ENCODE peak calls at places on chromosomes 7 and 10, in nine cellular contexts. W is adrenal gland; M is heart right ventricle; I is neural progenitor cell; K is foreskin keratinocyte; V is transverse colon; P is right atrium auricular region; A is effector memory CD4-positive, alpha-beta T cell; B is GM23248. O is an unnamed sample. For H3K27me3 and H3K4me1, the result is how much of the 10 kb centered on the place peaks cover.

GRCh38 chr7:710161-710560 is 16.3 kb upstream of the DNAAF5 start:
- DNase-seq in W (no peak), M (no peak), I (no peak), K (no peak), V (no peak), P (no peak), A (no peak), B (no peak), O (no peak)

GRCh38 chr10:128573936-128574335 is 447.7 kb upstream of the MKI67 start:
- DNase-seq in W (no peak), M (no peak), I (no peak), K (no peak), V (no peak), P (no peak), A (no peak), B (no peak), O (no peak)

GRCh38 chr7:112060625-112061024 is 145.6 kb downstream of the DOCK4 start:
- DNase-seq in W (no peak), M (no peak), I (no peak), K (no peak), V (no peak), P (no peak), A (no peak), B (no peak), O (no peak)

GRCh38 chr7:100827330-100828226 is at the start of gene EPHB4:
- DNase-seq in W (peak), M (peak), I (peak), K (peak), V (peak), P (peak), A (no peak), B (peak), O (peak)

GRCh38 chr7:41058986-41059741 is 643.7 kb downstream of the INHBA start:
- DNase-seq in W (no peak), M (no peak), I (no peak), K (peak), V (no peak), P (no peak), A (no peak), B (peak), O (no peak)

GRCh38 chr10:126387931-126388911 is at the start of gene ADAM12:
- DNase-seq in W (peak), M (peak), I (peak), K (peak), V (peak), P (no peak), A (no peak), B (peak), O (no peak)

GRCh38 chr7:104967595-104967994 is 46.4 kb upstream of the KMT2E start:
- DNase-seq in W (no peak), M (no peak), I (no peak), K (no peak), V (no peak), P (no peak), A (no peak), B (peak), O (no peak)

GRCh38 chr7:131183611-131184119 is 144.0 kb upstream of the MKLN1 start:
- DNase-seq in W (no peak), M (no peak), I (no peak), K (peak), V (peak), P (no peak), A (peak), B (peak), O (no peak)

GRCh38 chr10:48455055-48455391 is 148.5 kb downstream of the MAPK8 start:
- DNase-seq in W (no peak), M (no peak), I (no peak), K (no peak), V (no peak), P (peak), A (no peak), B (no peak), O (no peak)

GRCh38 chr7:142334236-142334635 is 76.4 kb upstream of the PRSS58 start:
- DNase-seq in W (no peak), M (no peak), I (no peak), K (no peak), V (no peak), P (no peak), A (no peak), B (no peak), O (no peak)

GRCh38 chr7:102446387-102447156 is 13.2 kb downstream of the ORAI2 start:
- DNase-seq in W (no peak), M (no peak), I (no peak), K (no peak), V (peak), P (no peak), A (no peak), B (no peak), O (no peak)

GRCh38 chr10:43308986-43309385 is 42.1 kb upstream of the RASGEF1A start:
- DNase-seq in W (peak), M (no peak), I (no peak), K (no peak), V (no peak), P (peak), A (no peak), B (peak), O (peak)

GRCh38 chr10:113303747-113304146 is 249.1 kb upstream of the HABP2 start:
- DNase-seq in W (no peak), M (no peak), I (no peak), K (peak), V (no peak), P (no peak), A (no peak), B (peak), O (no peak)

DNA sequence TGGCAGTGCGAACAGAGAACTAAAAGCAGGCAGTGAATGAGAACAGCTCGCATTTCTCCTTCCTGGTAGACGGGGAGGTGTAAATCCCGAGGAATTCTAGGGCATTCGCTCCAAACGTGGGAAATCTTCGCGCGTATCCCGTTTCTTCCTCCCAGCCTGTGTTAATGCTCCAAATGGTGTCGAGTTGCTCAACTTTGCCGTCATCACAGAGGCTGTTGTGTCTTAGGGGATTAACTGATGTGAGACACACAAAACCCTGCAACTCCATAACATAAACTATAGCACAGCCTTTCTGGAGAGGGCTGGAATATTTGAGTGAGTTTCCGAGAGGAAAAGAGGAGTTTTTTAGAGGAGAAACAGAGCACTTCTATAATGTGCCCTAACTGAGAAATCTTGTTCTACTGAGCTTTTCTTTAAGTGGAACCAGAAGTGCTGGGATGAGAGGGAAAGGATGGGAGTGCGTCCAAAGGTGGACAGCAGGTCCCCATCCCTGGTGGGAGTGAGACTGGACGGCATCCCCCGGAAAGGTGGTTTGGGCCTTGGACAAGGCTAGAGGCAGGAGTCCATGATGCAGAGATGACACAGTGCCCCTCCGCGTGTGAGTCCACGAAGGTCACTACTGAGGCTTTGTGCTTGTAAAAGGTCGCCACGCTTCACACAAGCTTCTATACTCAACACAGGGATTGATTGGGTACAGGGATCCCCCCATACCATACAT is 6.2 kb upstream of the EN2 start:
- DNase-seq in W (no peak), M (no peak), I (peak), K (no peak), V (no peak), P (no peak), A (no peak), B (no peak), O (no peak)
- H3K27me3 ChIP-seq in W (half or more), M (half or more), I (half or more), K (half or more), V (half or more), P (half or more), A (half or more), B (half or more), O (under half)

GRCh38 chr7:22210355-22210754 is 146.6 kb downstream of the RAPGEF5 start:
- DNase-seq in W (no peak), M (no peak), I (no peak), K (peak), V (no peak), P (no peak), A (no peak), B (no peak), O (no peak)
- H3K4me1 ChIP-seq in W (under half), M (under half), I (under half), K (under half), V (under half), P (half or more), A (under half), B (under half), O (under half)

DNA sequence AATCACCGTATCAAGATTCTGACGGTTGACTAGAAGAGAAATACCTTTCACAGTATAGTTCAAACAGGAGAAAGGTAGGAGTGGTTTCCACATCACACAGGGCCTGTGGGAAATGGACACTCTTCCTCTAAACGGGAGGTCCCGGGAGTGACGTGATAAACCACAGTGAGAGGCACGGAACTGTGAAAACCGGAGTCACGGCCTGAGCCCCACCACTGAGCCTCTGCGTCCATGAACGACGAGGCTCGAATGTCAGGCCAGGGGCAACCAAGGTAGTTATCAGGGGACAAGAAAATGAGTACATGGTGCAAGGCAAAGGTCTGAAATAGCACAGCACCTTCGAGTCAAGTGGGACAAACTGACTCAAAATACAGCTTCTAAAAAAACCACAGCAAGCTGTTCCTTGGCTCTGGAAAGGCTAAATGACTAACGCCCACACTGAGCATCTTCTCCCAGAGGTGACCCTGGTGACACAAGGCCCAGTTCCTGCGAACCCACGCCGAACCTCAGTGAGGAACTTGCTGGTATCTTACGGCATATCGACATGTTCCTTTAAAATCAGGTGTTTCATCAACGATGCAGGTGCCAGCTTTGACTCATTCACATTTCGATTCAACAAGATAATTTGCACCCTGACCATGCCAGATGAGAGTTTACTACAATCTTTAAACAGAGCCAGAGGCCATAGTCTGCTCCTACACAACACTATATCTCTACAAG is 99.3 kb downstream of the DIP2C start:
- DNase-seq in W (no peak), M (no peak), I (no peak), K (no peak), V (no peak), P (no peak), A (no peak), B (no peak), O (no peak)
- H3K27me3 ChIP-seq in W (under half), M (under half), I (under half), K (under half), V (under half), P (under half), A (under half), B (under half), O (under half)

GRCh38 chr7:92635538-92635937 is 45.3 kb upstream of the FAM133B start:
- DNase-seq in W (no peak), M (no peak), I (no peak), K (no peak), V (no peak), P (no peak), A (no peak), B (no peak), O (no peak)
- H3K4me1 ChIP-seq in W (under half), M (under half), I (under half), K (under half), V (under half), P (half or more), A (under half), B (half or more), O (under half)

GRCh38 chr10:116809528-116810500 is 39.5 kb upstream of the ENO4 start:
- DNase-seq in W (peak), M (no peak), I (peak), K (peak), V (peak), P (no peak), A (no peak), B (peak), O (peak)

GRCh38 chr10:116810895-116811294 is 38.4 kb upstream of the ENO4 start:
- DNase-seq in W (no peak), M (no peak), I (no peak), K (no peak), V (no peak), P (no peak), A (no peak), B (no peak), O (no peak)

GRCh38 chr10:116811691-116812090 is 37.6 kb upstream of the ENO4 start:
- DNase-seq in W (no peak), M (no peak), I (no peak), K (no peak), V (no peak), P (no peak), A (no peak), B (no peak), O (no peak)

GRCh38 chr10:116802876-116803275 is 46.4 kb upstream of the ENO4 start:
- DNase-seq in W (no peak), M (no peak), I (no peak), K (no peak), V (no peak), P (no peak), A (no peak), B (no peak), O (no peak)

GRCh38 chr10:116808706-116809105 is 40.6 kb upstream of the ENO4 start:
- DNase-seq in W (no peak), M (no peak), I (no peak), K (no peak), V (no peak), P (no peak), A (no peak), B (no peak), O (no peak)
- H3K27me3 ChIP-seq in W (under half), M (under half), I (half or more), K (under half), V (under half), P (under half), A (under half), B (under half), O (under half)

DNA sequence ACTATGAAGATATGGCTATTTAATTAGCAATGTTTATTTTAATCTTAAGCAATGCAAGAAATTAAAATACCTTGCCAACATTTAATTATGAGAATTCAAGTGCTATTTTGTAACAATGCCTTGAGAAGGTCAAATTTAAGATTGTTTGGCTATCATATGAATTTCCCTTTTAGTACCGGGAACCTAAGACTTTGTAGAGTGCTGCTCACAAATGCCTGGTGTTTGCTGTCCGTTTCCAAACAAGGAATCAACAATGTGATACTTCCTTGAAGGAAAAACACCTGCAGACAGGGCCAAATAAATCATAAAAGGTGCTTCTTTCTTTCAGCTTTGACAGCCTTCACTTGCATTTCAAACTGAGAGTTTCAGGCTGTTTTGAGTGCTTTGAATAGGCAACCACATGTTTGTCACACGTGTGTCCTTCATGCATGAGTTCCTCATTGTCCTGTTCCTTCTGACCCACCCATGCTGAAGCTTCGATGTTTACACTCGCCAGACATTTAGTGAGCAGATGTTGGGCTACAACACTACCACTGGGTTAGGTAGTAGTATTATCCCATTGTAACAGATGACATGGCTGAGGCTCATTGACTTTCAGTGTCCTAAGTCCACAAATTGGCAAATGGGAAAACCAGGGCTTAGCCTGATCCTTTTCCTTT is 456.0 kb downstream of the PHTF2 start:
- DNase-seq in W (no peak), M (no peak), I (no peak), K (no peak), V (no peak), P (no peak), A (no peak), B (no peak), O (no peak)
- H3K4me1 ChIP-seq in W (under half), M (under half), I (under half), K (under half), V (under half), P (under half), A (under half), B (under half), O (under half)

GRCh38 chr7:75987026-75987804 is 7.2 kb downstream of the TMEM120A start:
- DNase-seq in W (peak), M (no peak), I (no peak), K (no peak), V (no peak), P (no peak), A (no peak), B (no peak), O (no peak)
- H3K27me3 ChIP-seq in W (under half), M (under half), I (under half), K (under half), V (under half), P (under half), A (under half), B (under half), O (under half)

GRCh38 chr10:49758249-49758930 is 3.7 kb downstream of the OGDHL start:
- DNase-seq in W (no peak), M (no peak), I (no peak), K (no peak), V (no peak), P (no peak), A (no peak), B (no peak), O (no peak)
- H3K4me1 ChIP-seq in W (under half), M (under half), I (under half), K (under half), V (under half), P (under half), A (under half), B (under half), O (under half)

O was measured in pancreas.